ENCODE peak calls at places on chromosome 19, in six cellular contexts. C, D, L, J, O and N are unnamed samples.

GRCh38 chr19:51971624-51972023 is 15.0 kb downstream of the ZNF350 start:
- DNase-seq in C (no peak), D (no peak), L (no peak), J (no peak), O (peak), N (peak)

GRCh38 chr19:1774999-1775772 is 21.9 kb downstream of the ONECUT3 start:
- DNase-seq in C (no peak), D (no peak), L (no peak), J (no peak), O (no peak), N (peak)

GRCh38 chr19:55598719-55599467 is 424 bp downstream of the FIZ1 start:
- DNase-seq in C (peak), D (peak), L (peak), J (peak), O (peak), N (peak)

GRCh38 chr19:17370026-17370587 is 7.0 kb downstream of the PLVAP start:
- DNase-seq in C (no peak), D (no peak), L (no peak), J (no peak), O (peak), N (peak)

GRCh38 chr19:17687141-17687856 is 855 bp downstream of the UNC13A start:
- DNase-seq in C (no peak), D (no peak), L (no peak), J (no peak), O (no peak), N (no peak)

GRCh38 chr19:15252398-15253018 is 20.3 kb upstream of the EPHX3 start:
- DNase-seq in C (peak), D (no peak), L (no peak), J (peak), O (peak), N (peak)

GRCh38 chr19:58581227-58582141 is 8.3 kb upstream of the MZF1 start:
- DNase-seq in C (peak), D (peak), L (peak), J (peak), O (peak), N (peak)

GRCh38 chr19:52724701-52725514 is 9.9 kb downstream of the ZNF611 start:
- DNase-seq in C (no peak), D (no peak), L (no peak), J (no peak), O (no peak), N (no peak)

GRCh38 chr19:42594617-42595489 is at the start of gene CEACAM8:
- DNase-seq in C (no peak), D (no peak), L (no peak), J (no peak), O (no peak), N (no peak)

GRCh38 chr19:18744019-18744418 is 47.1 kb downstream of the COMP start:
- DNase-seq in C (no peak), D (no peak), L (no peak), J (no peak), O (no peak), N (no peak)

GRCh38 chr19:47729468-47729798 is 15.9 kb upstream of the NOP53 start:
- DNase-seq in C (no peak), D (peak), L (peak), J (peak), O (peak), N (peak)

GRCh38 chr19:17575871-17576757 is 20.7 kb downstream of the COLGALT1 start:
- DNase-seq in C (no peak), D (no peak), L (no peak), J (no peak), O (no peak), N (no peak)

GRCh38 chr19:15538774-15539173 is 30.4 kb downstream of the CYP4F22 start:
- DNase-seq in C (no peak), D (no peak), L (no peak), J (no peak), O (no peak), N (peak)

GRCh38 chr19:18860725-18861124 is 29.0 kb downstream of the UPF1 start:
- DNase-seq in C (no peak), D (no peak), L (no peak), J (no peak), O (no peak), N (no peak)

GRCh38 chr19:19602136-19602712 is 16.3 kb downstream of the PBX4 start:
- DNase-seq in C (no peak), D (no peak), L (no peak), J (no peak), O (no peak), N (no peak)

GRCh38 chr19:41206926-41207750 is 11.9 kb upstream of the AXL start:
- DNase-seq in C (no peak), D (peak), L (peak), J (peak), O (no peak), N (peak)

GRCh38 chr19:15279326-15279904 is 47.2 kb upstream of the EPHX3 start:
- DNase-seq in C (no peak), D (no peak), L (no peak), J (no peak), O (no peak), N (no peak)

GRCh38 chr19:21568816-21569496 is 63.6 kb downstream of the ZNF429 start:
- DNase-seq in C (peak), D (peak), L (peak), J (peak), O (peak), N (peak)

GRCh38 chr19:55488986-55489710 is 912 bp downstream of the SSC5D start:
- DNase-seq in C (no peak), D (peak), L (no peak), J (no peak), O (peak), N (no peak)

GRCh38 chr19:18832331-18833140 is 777 bp downstream of the UPF1 start:
- DNase-seq in C (peak), D (peak), L (no peak), J (no peak), O (no peak), N (peak)

GRCh38 chr19:46946090-46946489 is 73.5 kb upstream of the NPAS1 start:
- DNase-seq in C (no peak), D (no peak), L (no peak), J (no peak), O (no peak), N (no peak)

GRCh38 chr19:18408053-18408476 is 10.6 kb upstream of the LRRC25 start:
- DNase-seq in C (no peak), D (peak), L (no peak), J (no peak), O (no peak), N (no peak)

GRCh38 chr19:13847033-13847899 is 29.7 kb upstream of the NANOS3 start:
- DNase-seq in C (peak), D (peak), L (peak), J (peak), O (peak), N (peak)

GRCh38 chr19:11397089-11397610 is 13.0 kb upstream of the EPOR start:
- DNase-seq in C (no peak), D (peak), L (no peak), J (no peak), O (no peak), N (no peak)

GRCh38 chr19:1069009-1069779 is 2.2 kb downstream of the ARHGAP45 start:
- DNase-seq in C (no peak), D (peak), L (no peak), J (no peak), O (no peak), N (no peak)

GRCh38 chr19:17351815-17352435 is 14.6 kb downstream of the GTPBP3 start:
- DNase-seq in C (no peak), D (no peak), L (no peak), J (no peak), O (no peak), N (no peak)

GRCh38 chr19:17942582-17943283 is 9.9 kb downstream of the CCDC124 start:
- DNase-seq in C (no peak), D (no peak), L (no peak), J (no peak), O (no peak), N (no peak)

GRCh38 chr19:31532034-31532433 is 182.8 kb upstream of the TSHZ3 start:
- DNase-seq in C (no peak), D (no peak), L (no peak), J (peak), O (no peak), N (no peak)

GRCh38 chr19:22604571-22605274 is 29.4 kb upstream of the ZNF492 start:
- DNase-seq in C (no peak), D (no peak), L (no peak), J (peak), O (no peak), N (no peak)

GRCh38 chr19:17902701-17903100 is 30.1 kb upstream of the CCDC124 start:
- DNase-seq in C (peak), D (no peak), L (no peak), J (no peak), O (peak), N (peak)

GRCh38 chr19:13396256-13397080 is 109.8 kb downstream of the CACNA1A start:
- DNase-seq in C (peak), D (peak), L (no peak), J (no peak), O (peak), N (peak)

GRCh38 chr19:18093439-18094161 is 4.0 kb upstream of the MAST3 start:
- DNase-seq in C (peak), D (no peak), L (no peak), J (no peak), O (no peak), N (no peak)

DNA sequence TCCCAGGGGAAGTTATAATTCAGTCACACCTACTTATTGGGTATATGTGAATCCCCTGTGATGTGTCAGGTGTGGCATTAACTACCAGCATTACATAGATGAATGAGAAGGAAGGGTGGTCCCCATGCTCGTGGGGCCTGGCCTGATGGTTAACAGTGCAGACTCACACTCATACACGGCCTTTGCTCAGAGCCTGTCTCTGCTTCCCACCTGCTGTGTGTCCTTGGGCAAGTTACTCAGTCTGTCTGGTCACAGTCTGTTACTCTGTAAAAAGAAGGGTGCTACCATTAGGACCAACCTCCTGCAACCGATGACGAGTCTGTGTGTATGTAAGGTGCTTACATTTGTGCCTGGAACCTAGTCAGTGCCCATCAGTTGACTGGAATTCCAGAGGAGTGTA is 23.8 kb downstream of the SAFB start:
- DNase-seq in C (no peak), D (no peak), L (no peak), J (no peak), O (no peak), N (no peak)
- H3K4me3 ChIP-seq in C (no peak), D (no peak), L (no peak), J (no peak), O (no peak), N (no peak)

DNA sequence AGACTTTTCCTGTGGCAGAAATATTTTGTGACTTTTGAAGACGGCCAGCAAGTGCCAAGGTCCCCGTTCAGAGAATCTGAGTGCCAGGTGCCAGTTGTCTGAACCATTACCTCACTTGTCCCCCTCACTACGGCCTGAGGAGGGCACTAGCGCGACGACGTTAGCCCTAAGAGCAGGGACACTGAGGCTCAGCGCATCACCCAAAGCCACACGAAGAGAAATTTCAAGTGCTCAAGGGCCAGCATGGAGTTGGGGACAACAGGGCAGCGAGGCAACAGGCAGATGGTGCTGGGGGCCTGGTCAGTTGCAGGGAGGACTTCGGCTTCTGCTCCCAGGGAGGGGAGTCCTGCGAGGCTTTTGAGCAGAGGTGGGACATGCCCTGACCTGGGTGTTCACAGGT is 9.5 kb upstream of the TYK2 start:
- DNase-seq in C (no peak), D (no peak), L (no peak), J (no peak), O (no peak), N (no peak)
- TF ChIP-seq CTCF in C (peak), D (no peak), L (no peak), J (no peak), O (no peak), N (peak)

DNA sequence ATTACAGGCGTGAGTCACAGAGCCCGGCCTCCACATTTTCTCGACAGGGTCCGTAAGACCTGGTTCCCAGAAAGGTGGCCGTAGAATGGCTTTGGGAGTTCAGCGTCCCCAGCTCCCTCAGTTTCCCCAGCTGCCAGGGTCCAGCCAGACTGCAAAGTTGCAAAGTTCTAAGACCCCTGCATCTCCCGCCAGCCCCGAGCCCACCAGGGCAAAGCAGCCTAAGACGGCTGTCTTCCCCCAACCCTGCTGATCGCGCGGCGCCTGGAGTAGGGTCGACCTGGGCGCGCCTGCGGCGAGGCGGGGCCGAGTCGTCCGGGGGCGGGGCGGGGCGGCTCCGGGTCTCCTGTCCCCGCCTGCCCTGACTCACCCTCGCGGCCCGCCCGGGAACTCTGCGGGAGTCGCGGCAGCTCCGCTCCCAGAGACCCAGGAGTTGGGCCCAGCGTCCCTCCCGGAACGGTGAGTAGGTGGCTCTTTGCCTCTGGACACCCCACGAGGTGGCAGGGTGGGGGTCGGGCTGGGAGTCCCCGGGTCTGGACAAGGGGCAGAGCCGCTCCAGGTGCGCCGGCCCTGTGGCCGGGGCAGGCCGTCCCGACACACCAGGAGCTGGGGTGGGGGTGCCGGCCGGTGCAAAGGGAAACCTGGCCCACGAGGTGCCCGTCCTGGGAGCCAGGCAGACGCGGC is at the start of gene LRRC8E:
- DNase-seq in C (peak), D (peak), L (no peak), J (no peak), O (peak), N (peak)
- H3K4me3 ChIP-seq in C (peak), D (peak), L (no peak), J (peak), O (peak), N (peak)

GRCh38 chr19:4415352-4415751 is 12.9 kb downstream of the CHAF1A start:
- DNase-seq in C (no peak), D (no peak), L (no peak), J (no peak), O (peak), N (no peak)
- TF ChIP-seq CTCF in C (no peak), D (no peak), L (no peak), J (no peak), O (no peak), N (no peak)

DNA sequence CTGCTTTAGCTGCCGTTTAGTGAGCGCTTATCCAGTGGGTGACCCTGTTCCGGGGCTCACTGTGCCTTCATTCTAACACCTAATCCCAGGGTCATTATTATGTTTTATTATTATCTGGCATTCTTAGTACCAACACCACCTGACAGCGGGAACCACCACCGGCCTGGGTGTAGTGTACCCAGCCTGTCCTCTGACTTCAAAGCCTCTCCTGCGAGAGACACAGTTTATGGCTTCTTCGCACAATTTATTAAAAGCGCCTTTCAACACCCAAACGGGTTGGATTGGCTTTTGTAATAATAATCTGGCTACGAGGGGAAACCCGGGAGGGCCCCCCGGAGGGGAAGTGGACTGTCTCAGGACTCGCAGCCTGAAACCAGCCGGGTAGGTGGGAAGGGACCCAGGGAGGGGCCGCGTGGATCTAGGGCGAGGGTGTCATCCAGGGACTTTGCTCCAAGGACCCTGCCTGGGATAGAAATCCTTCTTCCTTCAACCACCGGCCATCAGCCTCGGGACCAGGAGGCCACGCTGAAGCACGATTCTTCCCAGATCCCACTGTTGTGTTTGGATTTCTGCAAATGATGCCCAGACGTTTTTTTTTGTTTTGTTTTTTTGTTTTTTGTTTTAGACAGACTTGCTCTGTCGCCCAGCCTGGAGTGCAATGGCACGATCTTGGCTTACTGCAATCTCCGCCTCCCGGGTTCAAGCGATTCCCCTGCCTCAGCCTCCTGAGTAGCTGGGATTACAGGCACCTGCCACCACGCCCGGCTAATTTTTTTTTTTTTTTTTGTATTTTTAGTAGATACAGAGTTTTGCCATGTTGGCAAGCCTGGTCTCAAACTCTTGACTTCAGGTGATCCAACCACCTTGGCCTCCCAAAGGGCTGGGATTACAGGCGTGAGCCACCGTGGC is 1.6 kb upstream of the ZBTB7A start:
- DNase-seq in C (no peak), D (no peak), L (no peak), J (no peak), O (no peak), N (no peak)
- H3K4me3 ChIP-seq in C (peak), D (peak), L (peak), J (peak), O (peak), N (peak)

GRCh38 chr19:5398693-5399057 is 56.5 kb upstream of the ZNRF4 start:
- DNase-seq in C (no peak), D (no peak), L (no peak), J (no peak), O (no peak), N (no peak)

GRCh38 chr19:5396963-5397362 is 56.4 kb upstream of the PTPRS start:
- DNase-seq in C (no peak), D (no peak), L (no peak), J (no peak), O (no peak), N (no peak)

GRCh38 chr19:5395541-5395940 is 54.9 kb upstream of the PTPRS start:
- DNase-seq in C (peak), D (no peak), L (no peak), J (no peak), O (peak), N (peak)

GRCh38 chr19:5395996-5396939 is 55.7 kb upstream of the PTPRS start:
- DNase-seq in C (no peak), D (no peak), L (no peak), J (no peak), O (no peak), N (no peak)

GRCh38 chr19:5397804-5398692 is 57.2 kb upstream of the ZNRF4 start:
- DNase-seq in C (peak), D (no peak), L (no peak), J (no peak), O (no peak), N (no peak)
- TF ChIP-seq CTCF in C (peak), D (no peak), L (no peak), J (no peak), O (no peak), N (no peak)

GRCh38 chr19:28374971-28375370 is 838.0 kb downstream of the UQCRFS1 start:
- DNase-seq in C (no peak), D (no peak), L (no peak), J (no peak), O (no peak), N (no peak)
- H3K4me3 ChIP-seq in C (no peak), D (no peak), L (no peak), J (no peak), O (no peak), N (no peak)

GRCh38 chr19:33241091-33241529 is 15.5 kb upstream of the SLC7A10 start:
- DNase-seq in C (no peak), D (no peak), L (no peak), J (no peak), O (no peak), N (no peak)

GRCh38 chr19:33242911-33243310 is 17.3 kb upstream of the SLC7A10 start:
- DNase-seq in C (no peak), D (no peak), L (no peak), J (no peak), O (no peak), N (no peak)

GRCh38 chr19:33242129-33242528 is 16.5 kb upstream of the SLC7A10 start:
- DNase-seq in C (no peak), D (no peak), L (no peak), J (no peak), O (no peak), N (no peak)

GRCh38 chr19:33240181-33240771 is 14.6 kb upstream of the SLC7A10 start:
- DNase-seq in C (no peak), D (no peak), L (no peak), J (no peak), O (no peak), N (no peak)

GRCh38 chr19:33241530-33242101 is 16.0 kb upstream of the SLC7A10 start:
- DNase-seq in C (no peak), D (no peak), L (no peak), J (no peak), O (peak), N (peak)
- TF ChIP-seq CTCF in C (peak), D (peak), L (peak), J (peak), O (peak), N (peak)